ENCODE peak calls at places on chromosomes 5 and 9, in five cellular contexts. K, Y, D, A and B are unnamed samples.
A peak's percentile ranks its signal among the peaks of the same experiment; 100 is the strongest.

GRCh38 chr9:125416517-125416916 is 154.9 kb downstream of the GAPVD1 start:
- DNase-seq in A (no peak), Y (no peak), K (no peak), D (no peak), B (no peak)

GRCh38 chr5:159550951-159551350 is 220.7 kb upstream of the IL12B start:
- DNase-seq in K (no peak), Y (no peak), A (no peak), D (no peak), B (no peak)

GRCh38 chr5:57174850-57175525 is 1.1 kb downstream of the GPBP1 start:
- DNase-seq in Y (no peak), A (no peak), K (peak; percentile 22), D (no peak), B (no peak)

GRCh38 chr9:68802525-68803015 is 97.5 kb downstream of the PIP5K1B start:
- DNase-seq in K (no peak), A (no peak), D (no peak), Y (peak; percentile 43), B (no peak)

GRCh38 chr9:134168731-134169130 is 4.4 kb upstream of the RNU6ATAC start:
- DNase-seq in D (no peak), Y (no peak), K (no peak), A (no peak), B (no peak)

GRCh38 chr9:76415154-76415553 is 20.9 kb upstream of the RFK start:
- DNase-seq in D (no peak), Y (no peak), K (no peak), A (no peak), B (no peak)

GRCh38 chr9:34744295-34745221 is 34.6 kb upstream of the CCL21 start:
- DNase-seq in Y (no peak), K (peak; percentile 34), D (no peak), A (no peak), B (peak; percentile 34)

GRCh38 chr9:134066923-134067851 is 639 bp downstream of the BRD3 start:
- DNase-seq in K (peak; percentile 85), Y (peak; percentile 56), D (peak; percentile 56), A (no peak), B (peak; percentile 49)

GRCh38 chr5:96567188-96567587 is 95.0 kb upstream of the CAST start:
- DNase-seq in A (no peak), K (no peak), D (no peak), Y (no peak), B (no peak)

GRCh38 chr9:91151014-91151740 is 210.5 kb downstream of the AUH start:
- DNase-seq in A (no peak), K (no peak), D (no peak), Y (peak; percentile 68), B (no peak)

GRCh38 chr9:107137495-107138202 is 145.4 kb upstream of the RAD23B start:
- DNase-seq in Y (no peak), D (no peak), K (peak; percentile 56), A (no peak), B (no peak)

GRCh38 chr9:131406567-131407436 is 12.9 kb downstream of the PRRC2B start:
- DNase-seq in A (no peak), K (no peak), D (no peak), Y (no peak), B (no peak)

GRCh38 chr5:105903069-105903468 is 1767.7 kb downstream of the EFNA5 start:
- DNase-seq in Y (no peak), D (no peak), A (no peak), K (no peak), B (no peak)

GRCh38 chr5:137462816-137463520 is 36.2 kb downstream of the SPOCK1 start:
- DNase-seq in Y (no peak), A (no peak), D (no peak), K (no peak), B (no peak)

GRCh38 chr9:3963266-3964019 is 336.4 kb downstream of the GLIS3 start:
- DNase-seq in D (no peak), Y (no peak), K (no peak), A (no peak), B (peak; percentile 52)

GRCh38 chr9:84293001-84293798 is 47.4 kb downstream of the SLC28A3 start:
- DNase-seq in Y (peak; percentile 57), K (no peak), D (no peak), A (no peak), B (no peak)

GRCh38 chr5:129541648-129542251 is 81.7 kb downstream of the ADAMTS19 start:
- DNase-seq in D (no peak), A (no peak), K (no peak), Y (no peak), B (no peak)

DNA sequence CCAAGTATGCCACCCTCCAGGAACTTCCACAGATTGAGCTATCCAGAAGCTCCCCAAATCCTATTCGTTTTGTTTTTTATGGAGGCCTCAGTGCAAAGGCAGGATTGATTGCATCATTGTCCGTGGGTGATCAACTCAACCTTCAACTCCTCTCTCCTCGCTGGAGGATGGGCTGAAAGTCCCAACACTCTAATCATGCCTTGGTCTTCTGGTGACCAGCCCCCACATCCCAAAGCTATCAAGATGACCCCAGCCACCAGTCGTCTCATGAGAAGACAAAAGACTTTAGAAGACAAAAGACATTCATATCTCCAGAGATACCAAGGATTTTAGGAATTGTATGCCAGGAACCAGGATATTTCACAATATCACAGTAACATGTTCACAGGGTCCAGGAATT is 441.6 kb upstream of the WWC1 start:
- DNase-seq in K (no peak), Y (no peak), A (no peak), D (no peak), B (no peak)
- H3K4me3 ChIP-seq in K (no peak overlapping the region), Y (no peak overlapping the region), A (no peak overlapping the region), D (no peak overlapping the region), B (no peak overlapping the region)

GRCh38 chr9:89553451-89554020 is 51.3 kb upstream of the GADD45G start:
- DNase-seq in K (no peak), D (no peak), Y (no peak), A (no peak), B (no peak)

GRCh38 chr9:89547000-89547399 is 49.1 kb upstream of the SEMA4D start:
- DNase-seq in Y (no peak), D (no peak), K (no peak), A (no peak), B (no peak)

GRCh38 chr9:89550516-89550915 is 52.6 kb upstream of the SEMA4D start:
- DNase-seq in K (no peak), D (no peak), A (no peak), Y (no peak), B (no peak)

GRCh38 chr9:89548210-89548609 is 50.3 kb upstream of the SEMA4D start:
- DNase-seq in D (no peak), A (no peak), K (no peak), Y (no peak), B (no peak)

DNA sequence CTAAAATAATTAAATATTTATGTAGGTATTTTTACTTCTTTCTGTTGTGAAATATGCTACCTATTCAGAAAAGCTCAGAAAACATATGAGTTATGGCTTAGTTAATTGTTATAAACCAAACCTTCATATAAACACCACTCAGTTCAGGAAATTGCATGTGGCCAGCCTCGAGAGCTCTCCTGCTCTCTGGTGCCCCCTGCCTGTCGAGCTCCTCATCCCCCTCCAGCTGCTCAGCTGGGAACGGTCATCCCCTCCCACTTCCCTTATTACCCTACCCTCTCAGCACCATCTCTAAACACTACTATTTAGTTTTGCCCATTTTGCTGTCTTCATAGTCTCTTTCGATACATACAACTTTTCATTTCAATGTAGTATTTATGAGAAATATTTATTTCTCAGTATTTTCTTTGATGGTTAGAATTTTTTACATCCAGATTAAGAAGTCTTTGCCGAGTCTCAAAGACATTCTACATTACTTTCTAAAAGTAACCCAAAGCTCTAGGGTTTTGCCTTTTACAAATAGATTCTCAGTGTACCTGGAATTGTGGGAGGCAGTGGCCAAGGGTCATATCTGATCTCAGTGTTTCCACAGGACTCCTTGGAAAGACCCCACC is 51.2 kb upstream of the SEMA4D start:
- DNase-seq in D (peak; percentile 87), A (peak; percentile 81), Y (peak; percentile 74), K (peak; percentile 77), B (peak; percentile 83)
- H3K4me3 ChIP-seq in D (no peak overlapping the region), A (no peak overlapping the region), Y (no peak overlapping the region), K (no peak overlapping the region), B (no peak overlapping the region)

GRCh38 chr5:109250533-109251329 is 159.0 kb downstream of the PJA2 start:
- DNase-seq in K (no peak), D (no peak), A (no peak), Y (no peak), B (no peak)
- H3K4me3 ChIP-seq in K (no peak overlapping the region), D (no peak overlapping the region), A (no peak overlapping the region), Y (no peak overlapping the region), B (no peak overlapping the region)

DNA sequence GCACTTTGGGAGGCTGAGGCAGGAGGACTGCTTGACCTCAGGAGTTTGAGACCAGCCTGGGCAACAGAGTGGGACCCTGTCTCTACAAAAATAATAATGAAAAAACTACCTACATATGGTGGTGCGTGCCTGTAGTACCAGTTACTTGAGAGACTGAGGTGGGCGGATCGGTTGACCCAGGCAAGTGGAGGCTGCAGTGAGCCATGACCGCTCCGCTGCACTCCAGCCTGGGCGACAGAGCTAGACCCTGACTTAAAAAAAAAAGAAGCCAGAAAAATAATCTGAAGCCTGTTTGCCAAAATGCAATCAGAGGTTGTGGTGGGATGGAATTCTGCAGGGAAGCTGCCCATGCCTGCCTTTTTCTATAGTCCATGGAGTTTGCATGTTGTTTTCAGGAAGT is 50.4 kb upstream of the GGTA1 start:
- DNase-seq in D (no peak), A (no peak), Y (no peak), K (no peak), B (no peak)
- H3K4me3 ChIP-seq in D (peak overlapping the region; percentile 35), A (no peak overlapping the region), Y (no peak overlapping the region), K (no peak overlapping the region), B (no peak overlapping the region)

GRCh38 chr5:67623078-67623477 is 426.5 kb upstream of the CD180 start:
- DNase-seq in Y (no peak), A (no peak), D (no peak), K (peak; percentile 48), B (no peak)
- H3K4me3 ChIP-seq in Y (no peak overlapping the region), A (no peak overlapping the region), D (no peak overlapping the region), K (no peak overlapping the region), B (no peak overlapping the region)

GRCh38 chr5:156879665-156880285 is 29.7 kb downstream of the PPP1R2B start:
- DNase-seq in A (no peak), Y (peak; percentile 30), D (no peak), K (no peak), B (no peak)
- H3K4me3 ChIP-seq in A (no peak overlapping the region), Y (no peak overlapping the region), D (no peak overlapping the region), K (no peak overlapping the region), B (no peak overlapping the region)